ENCODE peak calls at places on chromosomes 7 and 10, in seven cellular contexts. N is HCT116, T is A549, Z is heart left ventricle, U is HepG2, S is right lobe of liver, Q is upper lobe of left lung. E is an unnamed sample.
A peak's percentile ranks its signal among the peaks of the same experiment; 100 is the strongest.

GRCh38 chr10:44008917-44009620 is 360.4 kb upstream of the ZNF32 start:
- ATAC-seq in U (no peak), S (no peak), Z (no peak), N (no peak), T (no peak), Q (no peak), E (no peak)

GRCh38 chr10:67327626-67328535 is 368.1 kb downstream of the CTNNA3 start:
- ATAC-seq in S (peak; percentile 14), U (no peak), N (no peak), T (no peak), Z (no peak), Q (peak; percentile 57), E (no peak)

GRCh38 chr7:17546206-17546998 is 247.9 kb downstream of the AHR start:
- ATAC-seq in T (no peak), Z (peak; percentile 79), Q (no peak), S (peak; percentile 41), N (no peak), U (no peak), E (peak; percentile 91)

GRCh38 chr10:124106241-124106905 is 13.0 kb upstream of the CHST15 start:
- ATAC-seq in Q (peak; percentile 7), U (no peak), Z (peak; percentile 26), S (peak; percentile 70), N (peak; percentile 71), T (peak; percentile 42), E (peak; percentile 88)

GRCh38 chr7:149547126-149547525 is 49.5 kb upstream of the ZNF746 start:
- ATAC-seq in T (no peak), Q (no peak), U (peak; percentile 63), N (no peak), Z (peak; percentile 13), S (no peak), E (no peak)

GRCh38 chr10:43295436-43295835 is 28.6 kb upstream of the RASGEF1A start:
- ATAC-seq in T (no peak), U (peak; percentile 23), Z (peak; percentile 36), N (no peak), S (no peak), Q (no peak), E (no peak)

GRCh38 chr7:112199035-112199655 is 7.1 kb downstream of the DOCK4 start:
- ATAC-seq in Q (no peak), N (no peak), Z (no peak), T (peak; percentile 55), U (no peak), S (no peak), E (no peak)

GRCh38 chr7:148962823-148963582 is 65.3 kb downstream of the PDIA4 start:
- ATAC-seq in Z (peak; percentile 81), Q (peak; percentile 68), U (peak; percentile 3), N (peak; percentile 26), T (peak; percentile 45), S (peak; percentile 86), E (peak; percentile 35)

GRCh38 chr10:29710128-29710527 is 75.4 kb upstream of the SVIL start:
- ATAC-seq in N (no peak), T (no peak), U (no peak), Q (no peak), S (no peak), Z (no peak), E (no peak)

GRCh38 chr10:89838002-89838615 is 136.7 kb downstream of the KIF20B start:
- ATAC-seq in S (no peak), U (no peak), Q (peak; percentile 61), Z (no peak), T (no peak), N (no peak), E (peak; percentile 30)

GRCh38 chr10:17429490-17429889 is 24.9 kb downstream of the ST8SIA6 start:
- ATAC-seq in T (no peak), N (no peak), Z (no peak), Q (no peak), S (no peak), U (no peak), E (no peak)

GRCh38 chr7:123241809-123242208 is 42.0 kb upstream of the SLC13A1 start:
- ATAC-seq in U (no peak), Q (no peak), N (no peak), Z (no peak), T (no peak), S (no peak), E (no peak)

GRCh38 chr7:141663081-141663510 is 38.9 kb downstream of the DENND11 start:
- ATAC-seq in U (peak; percentile 89), Q (peak; percentile 23), N (peak; percentile 30), S (peak; percentile 73), Z (no peak), T (peak; percentile 49), E (no peak)

GRCh38 chr7:55309040-55309991 is 55.8 kb upstream of the LANCL2 start:
- ATAC-seq in S (peak; percentile 44), U (no peak), Q (peak; percentile 44), Z (no peak), N (no peak), T (no peak), E (no peak)

GRCh38 chr7:107233981-107234380 is 65.2 kb downstream of the HBP1 start:
- ATAC-seq in Z (no peak), T (no peak), S (no peak), U (no peak), N (no peak), Q (no peak), E (no peak)

GRCh38 chr7:1558181-1558811 is 2.3 kb upstream of the TMEM184A start:
- ATAC-seq in S (no peak), Z (peak; percentile 66), N (peak; percentile 37), Q (no peak), U (peak; percentile 21), T (no peak), E (no peak)

GRCh38 chr10:3554121-3554522 is 230.9 kb downstream of the KLF6 start:
- ATAC-seq in U (no peak), N (no peak), Z (no peak), S (no peak), T (no peak), Q (no peak), E (no peak)

GRCh38 chr10:86823565-86823964 is 67.1 kb downstream of the BMPR1A start:
- ATAC-seq in Q (no peak), Z (no peak), T (no peak), S (no peak), N (no peak), U (no peak), E (no peak)
- H3K27ac ChIP-seq in Q (no peak overlapping the region), Z (no peak overlapping the region), T (no peak overlapping the region), S (no peak overlapping the region), N (no peak overlapping the region), U (no peak overlapping the region), E (peak overlapping the region; percentile 5)

GRCh38 chr10:119162693-119163092 is 2.8 kb downstream of the SFXN4 start:
- ATAC-seq in Z (no peak), U (no peak), S (no peak), T (no peak), Q (no peak), N (no peak), E (no peak)

GRCh38 chr10:119166111-119166500 is 592 bp upstream of the SFXN4 start:
- ATAC-seq in S (no peak), T (peak; percentile 43), N (peak; percentile 12), Q (no peak), Z (no peak), U (peak; percentile 48), E (no peak)

GRCh38 chr10:119167041-119167440 is 1.5 kb upstream of the SFXN4 start:
- ATAC-seq in S (no peak), T (no peak), U (no peak), Q (no peak), N (no peak), Z (no peak), E (no peak)

GRCh38 chr10:119166564-119166963 is 1.1 kb upstream of the SFXN4 start:
- ATAC-seq in N (no peak), Q (no peak), U (peak; percentile 8), Z (no peak), S (no peak), T (no peak), E (no peak)

GRCh38 chr10:119165171-119166110 is at the start of gene SFXN4:
- ATAC-seq in Z (peak; percentile 97), T (peak; percentile 82), U (peak; percentile 90), Q (peak; percentile 95), N (peak; percentile 93), S (peak; percentile 96), E (peak; percentile 97)
- TF ChIP-seq POLR2A in Z (no peak), T (peak; percentile 23), U (peak; percentile 60), Q (peak; percentile 80), N (peak; percentile 55), S (peak; percentile 76), E (peak; percentile 78)

DNA sequence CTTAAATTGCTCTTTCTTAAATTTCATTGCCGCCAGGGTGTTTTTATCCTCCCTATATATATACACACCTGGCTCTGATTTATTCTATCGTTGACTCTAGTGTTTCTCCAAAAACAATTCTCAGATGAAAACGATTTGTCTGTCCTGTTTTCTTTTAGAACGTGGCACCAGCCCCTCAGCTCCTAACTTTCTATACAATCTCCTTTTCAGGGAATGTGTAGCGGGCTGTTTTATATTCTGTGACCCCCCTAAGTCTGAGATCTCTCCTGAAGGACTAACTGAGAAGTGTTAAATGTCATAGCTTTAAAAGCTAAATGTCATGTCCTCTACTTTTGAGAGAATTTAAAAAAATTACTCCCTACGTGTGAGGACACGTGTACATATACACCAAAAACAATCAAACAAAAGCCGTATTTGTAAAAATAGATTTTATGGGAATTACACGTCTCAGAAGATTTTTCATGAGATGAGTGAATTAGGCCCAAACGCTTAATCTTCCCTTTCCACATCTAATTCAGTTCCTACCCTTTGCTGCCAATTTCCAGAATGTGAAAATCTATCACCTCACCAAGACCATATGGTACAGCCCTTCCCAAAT is 791 bp upstream of the CTTNBP2 start:
- ATAC-seq in N (no peak), Q (no peak), Z (no peak), U (no peak), S (no peak), T (no peak), E (no peak)
- H3K4me1 ChIP-seq in N (peaks cover 29% of the 10 kb centered on the region), Q (peaks cover 9% of the 10 kb centered on the region), Z (no peaks in the 10 kb centered on the region), U (peaks cover 5% of the 10 kb centered on the region), S (peaks cover 3% of the 10 kb centered on the region), T (peaks cover 13% of the 10 kb centered on the region), E (no peaks in the 10 kb centered on the region)

GRCh38 chr10:86954681-86955500 is 2.5 kb downstream of the MMRN2 start:
- ATAC-seq in T (no peak), N (no peak), U (no peak), S (no peak), Z (no peak), Q (no peak), E (no peak)

GRCh38 chr10:86950349-86950748 is 7.1 kb downstream of the MMRN2 start:
- ATAC-seq in S (no peak), Q (no peak), Z (no peak), T (no peak), U (no peak), N (no peak), E (no peak)

GRCh38 chr10:86951184-86951761 is 6.1 kb downstream of the MMRN2 start:
- ATAC-seq in Q (no peak), S (no peak), T (no peak), U (no peak), Z (no peak), N (no peak), E (no peak)

GRCh38 chr10:86953747-86954680 is 3.4 kb downstream of the MMRN2 start:
- ATAC-seq in U (no peak), S (peak; percentile 67), T (peak; percentile 9), N (no peak), Z (peak; percentile 80), Q (peak; percentile 71), E (peak; percentile 82)

DNA sequence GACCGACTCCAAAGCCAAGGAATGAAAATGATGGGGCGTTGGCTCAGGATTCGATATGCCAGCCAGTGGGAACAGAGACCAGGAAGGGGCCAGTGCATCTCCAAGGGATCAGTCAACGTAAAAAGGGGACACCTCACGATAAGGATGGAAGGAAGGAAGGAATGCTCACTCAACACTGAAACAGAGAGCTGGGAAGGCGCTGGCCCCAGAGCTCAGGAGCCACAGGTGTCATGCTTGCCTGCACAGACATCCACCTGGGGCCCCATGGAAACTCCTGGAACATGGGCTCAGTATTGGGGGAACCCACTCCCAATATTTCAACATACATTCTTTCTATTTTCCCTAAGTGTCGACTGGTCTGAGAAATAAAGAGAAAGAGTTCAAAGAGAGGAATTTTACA is 5.3 kb downstream of the MMRN2 start:
- ATAC-seq in U (no peak), Z (no peak), N (no peak), S (no peak), Q (no peak), T (no peak), E (no peak)
- H3K27ac ChIP-seq in U (no peak overlapping the region), Z (no peak overlapping the region), N (no peak overlapping the region), S (no peak overlapping the region), Q (no peak overlapping the region), T (no peak overlapping the region), E (no peak overlapping the region)

E was measured in gastroesophageal sphincter.